ENCODE peak calls at places on chromosomes 6 and 20, in seven cellular contexts. J is GM10248; Q is activated T-helper 9 cell treated with anti-CD3 and anti-CD28 coated beads, Interleukin-2, amount 50 U/mL, for 16 hours; Y is left lobe of liver; Z is sigmoid colon; T is T-helper 17 cell; S is fibroblast of lung. V is an unnamed sample.

GRCh38 chr6:168129292-168130167 is 50.5 kb upstream of the FRMD1 start:
- DNase-seq in J (no peak), Q (no peak), Y (peak; percentile 42), Z (peak; percentile 61), T (no peak), S (no peak), V (no peak)

GRCh38 chr6:137768935-137769334 is 98.1 kb upstream of the TNFAIP3 start:
- DNase-seq in J (no peak), Q (no peak), Y (no peak), Z (no peak), T (no peak), S (no peak), V (no peak)

GRCh38 chr6:128919412-128919811 is 36.5 kb downstream of the LAMA2 start:
- DNase-seq in J (no peak), Q (no peak), Y (no peak), Z (no peak), T (no peak), S (peak; percentile 28), V (no peak)

GRCh38 chr6:169998457-169998856 is 247.0 kb downstream of the ERMARD start:
- DNase-seq in J (no peak), Q (no peak), Y (no peak), Z (peak; percentile 55), T (no peak), S (no peak), V (no peak)

GRCh38 chr6:8113260-8113659 is 10.9 kb upstream of the EEF1E1 start:
- DNase-seq in J (no peak), Q (no peak), Y (no peak), Z (no peak), T (no peak), S (peak; percentile 6), V (peak; percentile 56)

GRCh38 chr6:129621252-129621651 is 88.7 kb downstream of the ARHGAP18 start:
- DNase-seq in J (no peak), Q (peak; percentile 11), Y (no peak), Z (no peak), T (no peak), S (no peak), V (peak; percentile 30)

GRCh38 chr6:32087574-32088486 is 21.3 kb downstream of the TNXB start:
- DNase-seq in J (peak; percentile 78), Q (peak; percentile 54), Y (peak; percentile 74), Z (peak; percentile 94), T (peak; percentile 43), S (peak; percentile 81), V (peak; percentile 85)

GRCh38 chr6:2684766-2685754 is 65.7 kb downstream of the MYLK4 start:
- DNase-seq in J (no peak), Q (no peak), Y (no peak), Z (no peak), T (no peak), S (no peak), V (no peak)

GRCh38 chr6:36323062-36323461 is 13.6 kb downstream of the BNIP5 start:
- DNase-seq in J (no peak), Q (no peak), Y (no peak), Z (no peak), T (no peak), S (no peak), V (peak; percentile 23)

GRCh38 chr6:116144590-116144989 is 18.7 kb upstream of the COL10A1 start:
- DNase-seq in J (no peak), Q (no peak), Y (no peak), Z (no peak), T (no peak), S (peak; percentile 55), V (peak; percentile 93)

GRCh38 chr6:47714802-47715201 is 16.4 kb downstream of the ADGRF4 start:
- DNase-seq in J (no peak), Q (no peak), Y (no peak), Z (no peak), T (no peak), S (no peak), V (no peak)

GRCh38 chr6:6741264-6741663 is 152.7 kb downstream of the LY86 start:
- DNase-seq in J (no peak), Q (no peak), Y (no peak), Z (no peak), T (no peak), S (no peak), V (no peak)

GRCh38 chr20:63857751-63858392 is 3.4 kb upstream of the ABHD16B start:
- DNase-seq in J (no peak), Q (no peak), Y (no peak), Z (no peak), T (no peak), S (peak; percentile 22), V (peak; percentile 76)

GRCh38 chr20:45019764-45020126 is 53.4 kb downstream of the STK4 start:
- DNase-seq in J (no peak), Q (no peak), Y (no peak), Z (no peak), T (no peak), S (no peak), V (no peak)

GRCh38 chr6:119333707-119334295 is 15.8 kb downstream of the MAN1A1 start:
- DNase-seq in J (peak; percentile 26), Q (no peak), Y (no peak), Z (no peak), T (no peak), S (no peak), V (peak; percentile 42)

GRCh38 chr6:21741221-21742109 is 147.9 kb downstream of the SOX4 start:
- DNase-seq in J (no peak), Q (no peak), Y (no peak), Z (no peak), T (no peak), S (peak; percentile 32), V (no peak)

GRCh38 chr6:16049178-16049577 is 79.7 kb upstream of the MYLIP start:
- DNase-seq in J (no peak), Q (no peak), Y (no peak), Z (no peak), T (no peak), S (no peak), V (peak; percentile 23)

GRCh38 chr6:927157-927556 is 234.2 kb upstream of the EXOC2 start:
- DNase-seq in J (no peak), Q (no peak), Y (no peak), Z (no peak), T (no peak), S (no peak), V (no peak)

GRCh38 chr6:35025241-35026188 is 115.6 kb downstream of the TCP11 start:
- DNase-seq in J (no peak), Q (no peak), Y (no peak), Z (no peak), T (no peak), S (no peak), V (no peak)

GRCh38 chr6:10248378-10248843 is 166.5 kb downstream of the TFAP2A start:
- DNase-seq in J (no peak), Q (no peak), Y (no peak), Z (no peak), T (no peak), S (no peak), V (peak; percentile 23)

GRCh38 chr6:47071681-47072080 is 29.5 kb upstream of the ADGRF1 start:
- DNase-seq in J (no peak), Q (no peak), Y (no peak), Z (no peak), T (no peak), S (no peak), V (no peak)

GRCh38 chr20:24703284-24703610 is 233.8 kb downstream of the SYNDIG1 start:
- DNase-seq in J (no peak), Q (no peak), Y (no peak), Z (no peak), T (no peak), S (no peak), V (no peak)

GRCh38 chr6:5398530-5398929 is 137.2 kb downstream of the FARS2 start:
- DNase-seq in J (peak; percentile 30), Q (no peak), Y (no peak), Z (no peak), T (no peak), S (peak; percentile 61), V (peak; percentile 81)

GRCh38 chr6:149913085-149913484 is 9.8 kb downstream of the RAET1G start:
- DNase-seq in J (no peak), Q (no peak), Y (no peak), Z (no peak), T (no peak), S (no peak), V (no peak)

GRCh38 chr20:47276856-47277541 is 79.5 kb downstream of the ZMYND8 start:
- DNase-seq in J (no peak), Q (no peak), Y (peak; percentile 49), Z (peak; percentile 76), T (no peak), S (peak; percentile 73), V (peak; percentile 53)

GRCh38 chr6:85864453-85865401 is 222.0 kb upstream of the SYNCRIP start:
- DNase-seq in J (peak; percentile 1), Q (no peak), Y (no peak), Z (no peak), T (no peak), S (peak; percentile 55), V (peak; percentile 49)

GRCh38 chr20:32888636-32889035 is 29.9 kb downstream of the EFCAB8 start:
- DNase-seq in J (no peak), Q (no peak), Y (no peak), Z (no peak), T (no peak), S (no peak), V (no peak)

GRCh38 chr20:63830821-63831593 is at the start of gene ZBTB46:
- DNase-seq in J (peak; percentile 94), Q (no peak), Y (peak; percentile 67), Z (no peak), T (no peak), S (peak; percentile 42), V (peak; percentile 64)

GRCh38 chr6:28758046-28758817 is 165.6 kb downstream of the TRIM27 start:
- DNase-seq in J (no peak), Q (no peak), Y (no peak), Z (no peak), T (no peak), S (peak; percentile 51), V (peak; percentile 80)

GRCh38 chr6:140380371-140381218 is 1006.1 kb upstream of the CITED2 start:
- DNase-seq in J (no peak), Q (no peak), Y (no peak), Z (no peak), T (no peak), S (peak; percentile 42), V (peak; percentile 75)

GRCh38 chr6:36040958-36041357 is 13.3 kb downstream of the MAPK14 start:
- DNase-seq in J (no peak), Q (no peak), Y (no peak), Z (no peak), T (no peak), S (no peak), V (no peak)

GRCh38 chr6:127102299-127102698 is 16.2 kb upstream of the RSPO3 start:
- DNase-seq in J (no peak), Q (no peak), Y (no peak), Z (no peak), T (no peak), S (peak; percentile 99), V (peak; percentile 91)

GRCh38 chr6:124995131-124995530 is 32.9 kb downstream of the RNF217 start:
- DNase-seq in J (no peak), Q (no peak), Y (no peak), Z (no peak), T (no peak), S (no peak), V (no peak)

GRCh38 chr6:128200789-128201188 is 299.9 kb upstream of the THEMIS start:
- DNase-seq in J (no peak), Q (no peak), Y (no peak), Z (no peak), T (no peak), S (no peak), V (no peak)

GRCh38 chr6:48775157-48775556 is 664.2 kb upstream of the PTCHD4 start:
- DNase-seq in J (no peak), Q (no peak), Y (no peak), Z (no peak), T (no peak), S (peak; percentile 12), V (peak; percentile 53)

GRCh38 chr20:37902504-37903313 is at the start of gene VSTM2L:
- DNase-seq in J (peak; percentile 45), Q (no peak), Y (peak; percentile 52), Z (peak; percentile 78), T (no peak), S (peak; percentile 72), V (peak; percentile 86)

GRCh38 chr6:74731921-74732320 is 473.9 kb downstream of the COL12A1 start:
- DNase-seq in J (no peak), Q (no peak), Y (no peak), Z (no peak), T (no peak), S (no peak), V (peak; percentile 97)

V was measured in choroid plexus epithelial cell.